ENCODE peak calls at places on chromosomes 11 and 22, in four cellular contexts. Q is epithelial cell of prostate, H is GM23248, K is left ventricle myocardium inferior. D is an unnamed sample.

GRCh38 chr11:65454311-65454695 is 31.7 kb downstream of the NEAT1 start:
- DNase-seq in Q (no peak), H (peak), K (no peak), D (peak)

GRCh38 chr11:86592659-86593451 is 79.6 kb downstream of the ME3 start:
- DNase-seq in Q (peak), H (peak), K (no peak), D (peak)

GRCh38 chr22:24973867-24974266 is 21.4 kb downstream of the KIAA1671 start:
- DNase-seq in Q (no peak), H (no peak), K (no peak), D (no peak)

GRCh38 chr11:67120881-67121710 is 2.0 kb downstream of the KDM2A start:
- DNase-seq in Q (peak), H (peak), K (no peak), D (peak)

GRCh38 chr11:29159552-29160465 is 857.0 kb downstream of the KCNA4 start:
- DNase-seq in Q (no peak), H (peak), K (no peak), D (no peak)

GRCh38 chr11:27408231-27408630 is 45.2 kb upstream of the CCDC34 start:
- DNase-seq in Q (no peak), H (peak), K (no peak), D (no peak)

GRCh38 chr22:25827415-25827814 is 85.4 kb downstream of the MYO18B start:
- DNase-seq in Q (no peak), H (no peak), K (no peak), D (no peak)

GRCh38 chr22:29810156-29810555 is 27.9 kb downstream of the ASCC2 start:
- DNase-seq in Q (no peak), H (no peak), K (no peak), D (no peak)

GRCh38 chr22:23068832-23069385 is 1.4 kb upstream of the GNAZ start:
- DNase-seq in Q (no peak), H (no peak), K (no peak), D (peak)

GRCh38 chr22:45351956-45352355 is 42.2 kb downstream of the FAM118A start:
- DNase-seq in Q (no peak), H (no peak), K (no peak), D (no peak)

GRCh38 chr11:119318240-119319135 is 1.6 kb upstream of the MCAM start:
- DNase-seq in Q (peak), H (peak), K (no peak), D (peak)

GRCh38 chr22:33401291-33401690 is 343.1 kb upstream of the SYN3 start:
- DNase-seq in Q (no peak), H (peak), K (no peak), D (no peak)

GRCh38 chr22:40463017-40463631 is 92.7 kb downstream of the SGSM3 start:
- DNase-seq in Q (no peak), H (no peak), K (no peak), D (no peak)

GRCh38 chr22:42716649-42717127 is 4.0 kb downstream of the A4GALT start:
- DNase-seq in Q (no peak), H (no peak), K (no peak), D (no peak)
- H3K27ac ChIP-seq in Q (peak), H (no peak), K (peak), D (peak)

GRCh38 chr11:10927533-10927932 is 69.7 kb upstream of the ZBED5 start:
- DNase-seq in Q (no peak), H (peak), K (no peak), D (no peak)

GRCh38 chr11:10932976-10933375 is 75.1 kb upstream of the ZBED5 start:
- DNase-seq in Q (no peak), H (no peak), K (no peak), D (no peak)

GRCh38 chr11:10930961-10931760 is 73.3 kb upstream of the ZBED5 start:
- DNase-seq in Q (no peak), H (peak), K (peak), D (peak)

GRCh38 chr11:10931761-10932700 is 74.2 kb upstream of the ZBED5 start:
- DNase-seq in Q (no peak), H (no peak), K (peak), D (no peak)

DNA sequence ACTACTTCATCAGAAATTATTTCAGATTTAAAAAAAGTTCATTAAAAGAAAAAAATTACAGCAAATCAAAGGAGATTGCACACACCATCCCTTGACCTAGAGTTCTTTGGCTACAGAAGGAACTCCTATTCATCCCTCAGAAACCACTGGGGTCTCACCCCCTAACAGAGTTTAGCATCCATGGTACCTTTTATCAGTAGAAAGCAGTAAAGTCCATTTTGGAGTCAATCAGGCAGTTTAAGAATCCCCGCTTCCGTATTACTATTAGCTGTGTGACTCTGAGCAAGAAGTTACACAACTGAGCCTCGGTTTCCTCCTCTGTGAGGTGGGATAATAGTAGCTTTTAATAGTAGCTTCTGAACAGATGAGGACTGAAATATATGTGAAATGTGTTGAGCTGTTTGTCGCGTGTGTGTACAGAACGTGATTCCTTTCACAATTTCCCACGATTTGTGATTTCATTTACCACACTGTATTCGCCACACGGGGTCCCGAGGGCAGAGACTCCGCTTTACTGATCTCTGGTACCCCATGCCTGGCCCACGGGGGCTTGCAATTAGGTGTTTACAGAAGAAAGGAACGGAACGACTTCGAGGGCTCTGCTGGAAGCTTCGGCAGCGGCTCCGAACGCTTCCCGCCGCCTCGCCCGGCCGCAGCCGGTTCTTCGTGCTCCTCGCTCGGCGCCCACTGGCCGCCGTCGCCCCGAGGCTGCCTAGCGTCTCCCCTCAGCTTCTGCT is 72.5 kb upstream of the ZBED5 start:
- DNase-seq in Q (no peak), H (peak), K (no peak), D (no peak)
- H3K27ac ChIP-seq in Q (peak), H (peak), K (peak), D (peak)

DNA sequence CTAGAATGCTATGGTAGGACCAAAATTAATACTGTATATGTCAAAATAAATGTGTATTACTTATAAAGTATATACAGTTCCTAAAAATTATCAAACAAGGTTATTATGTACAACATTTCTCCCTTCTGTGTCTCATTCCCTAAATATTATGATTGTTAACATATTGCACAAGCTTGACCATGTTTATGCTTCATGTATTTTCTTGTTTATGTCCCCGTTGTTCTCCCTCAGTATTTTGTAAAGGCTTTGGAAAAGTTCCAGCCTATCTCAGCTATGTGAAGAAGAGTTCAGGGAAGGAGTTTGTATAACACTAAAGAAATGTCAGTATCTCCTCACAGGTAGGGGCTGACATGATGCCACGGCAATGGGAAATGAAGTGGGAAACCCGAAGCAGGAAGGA is 19.6 kb downstream of the ADM start:
- DNase-seq in Q (no peak), H (peak), K (no peak), D (no peak)
- H3K27ac ChIP-seq in Q (no peak), H (peak), K (peak), D (peak)

GRCh38 chr11:14974021-14974698 is 2.0 kb upstream of the CALCA start:
- DNase-seq in Q (no peak), H (no peak), K (no peak), D (no peak)
- H3K27ac ChIP-seq in Q (no peak), H (no peak), K (no peak), D (no peak)

DNA sequence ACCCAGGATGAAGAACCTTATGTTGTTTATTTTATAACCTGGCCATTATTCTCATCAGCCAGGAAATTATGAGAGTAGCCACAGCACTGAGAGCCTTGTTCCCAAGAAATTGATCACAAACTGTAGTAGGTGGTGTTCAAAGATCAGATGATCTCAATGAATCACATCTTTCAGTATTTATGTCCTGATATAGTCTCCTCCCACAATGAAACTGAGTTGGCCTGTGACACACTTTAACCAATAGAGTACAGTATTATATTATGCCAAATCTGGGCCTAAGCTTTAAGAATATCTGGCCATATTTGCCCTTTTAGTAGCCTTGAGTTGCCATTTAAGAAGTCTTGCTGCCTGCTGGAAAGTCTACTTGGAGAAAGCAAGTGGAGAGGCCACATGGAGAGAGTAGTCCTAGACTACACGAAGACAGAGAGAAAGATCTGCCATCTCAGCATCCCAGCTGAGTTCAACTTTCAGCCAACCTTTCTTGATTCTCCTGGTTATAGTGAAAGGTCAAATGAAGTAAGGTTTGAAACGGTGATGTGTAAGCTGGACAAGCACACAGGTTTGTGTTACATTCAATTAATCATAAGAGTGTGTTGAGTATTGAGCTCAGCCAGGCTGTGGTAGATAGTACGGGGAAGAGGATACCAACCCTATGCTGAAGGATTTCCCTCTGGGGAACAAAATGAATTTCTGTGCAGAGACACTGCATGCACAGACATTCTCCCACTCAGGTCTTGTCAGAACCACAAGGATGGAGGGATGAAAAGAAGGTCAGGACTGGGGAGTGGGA is 561.8 kb downstream of the SOX6 start:
- DNase-seq in Q (no peak), H (no peak), K (no peak), D (no peak)
- H3K27ac ChIP-seq in Q (no peak), H (no peak), K (no peak), D (no peak)